ENCODE peak calls at places on chromosomes 16 and 17, in five cellular contexts. Q, O, L, T and G are unnamed samples.

GRCh38 chr17:17551361-17551760 is 40.1 kb downstream of the PEMT start:
- DNase-seq in Q (no peak), O (no peak), L (no peak), T (no peak), G (no peak)

GRCh38 chr17:38539386-38539785 is 66.4 kb downstream of the SRCIN1 start:
- DNase-seq in Q (no peak), O (no peak), L (no peak), T (no peak), G (no peak)

GRCh38 chr16:35170610-35171009 is 1711.2 kb downstream of the TP53TG3F start:
- DNase-seq in Q (no peak), O (no peak), L (no peak), T (no peak), G (no peak)

GRCh38 chr17:13398853-13399252 is 202.9 kb downstream of the HS3ST3A1 start:
- DNase-seq in Q (no peak), O (no peak), L (no peak), T (no peak), G (no peak)

GRCh38 chr17:44187131-44187899 is 543 bp downstream of the TMUB2 start:
- DNase-seq in Q (no peak), O (no peak), L (peak), T (no peak), G (no peak)

GRCh38 chr17:33506889-33507650 is 214.0 kb upstream of the ASIC2 start:
- DNase-seq in Q (no peak), O (no peak), L (no peak), T (no peak), G (no peak)

GRCh38 chr17:82212331-82213250 is at the start of gene CCDC57:
- DNase-seq in Q (peak), O (peak), L (peak), T (peak), G (peak)

GRCh38 chr16:88049561-88050545 is 98.6 kb downstream of the BANP start:
- DNase-seq in Q (no peak), O (no peak), L (no peak), T (no peak), G (no peak)

GRCh38 chr17:45775148-45775547 is 9.0 kb upstream of the CRHR1 start:
- DNase-seq in Q (no peak), O (no peak), L (no peak), T (no peak), G (no peak)

GRCh38 chr17:6559753-6560215 is 3.4 kb upstream of the PITPNM3 start:
- DNase-seq in Q (no peak), O (no peak), L (no peak), T (no peak), G (no peak)

GRCh38 chr16:88061346-88062110 is 110.3 kb downstream of the BANP start:
- DNase-seq in Q (no peak), O (no peak), L (no peak), T (no peak), G (no peak)